ENCODE peak calls at places on chromosomes 3 and 15, in four cellular contexts. I is fibroblast of lung, Z is heart right ventricle, N is brain microvascular endothelial cell. X is an unnamed sample.

GRCh38 chr3:89571707-89572106 is 464.3 kb downstream of the EPHA3 start:
- DNase-seq in I (peak), Z (peak), N (no peak), X (no peak)

GRCh38 chr3:147398841-147399534 is 7.4 kb downstream of the ZIC4 start:
- DNase-seq in I (no peak), Z (no peak), N (no peak), X (no peak)

GRCh38 chr3:160183375-160184076 is 41.7 kb upstream of the C3orf80 start:
- DNase-seq in I (no peak), Z (no peak), N (no peak), X (no peak)

GRCh38 chr15:64099379-64099778 is 3.6 kb downstream of the SNX1 start:
- DNase-seq in I (no peak), Z (no peak), N (no peak), X (no peak)

GRCh38 chr3:171163724-171164465 is 137.4 kb upstream of the SLC2A2 start:
- DNase-seq in I (no peak), Z (no peak), N (no peak), X (no peak)

GRCh38 chr3:41848745-41849574 is 112.9 kb downstream of the ULK4 start:
- DNase-seq in I (peak), Z (no peak), N (no peak), X (no peak)

GRCh38 chr3:188589056-188589455 is 435.1 kb downstream of the LPP start:
- DNase-seq in I (no peak), Z (no peak), N (no peak), X (no peak)

GRCh38 chr15:66251790-66252355 is 1.7 kb downstream of the MEGF11 start:
- DNase-seq in I (no peak), Z (no peak), N (no peak), X (no peak)

GRCh38 chr15:85777291-85778106 is 17.2 kb downstream of the KLHL25 start:
- DNase-seq in I (no peak), Z (no peak), N (no peak), X (no peak)

GRCh38 chr3:128343287-128344045 is 123.2 kb downstream of the DNAJB8 start:
- DNase-seq in I (peak), Z (no peak), N (peak), X (peak)

GRCh38 chr3:52345521-52346110 is 29.5 kb downstream of the DNAH1 start:
- DNase-seq in I (peak), Z (no peak), N (no peak), X (no peak)

GRCh38 chr3:131033480-131034080 is 6.9 kb downstream of the NEK11 start:
- DNase-seq in I (peak), Z (no peak), N (peak), X (peak)

GRCh38 chr3:117844676-117845075 is 1135.1 kb downstream of the TUSC7 start:
- DNase-seq in I (peak), Z (no peak), N (no peak), X (no peak)

GRCh38 chr15:33278816-33279612 is 31.8 kb upstream of the RYR3 start:
- DNase-seq in I (peak), Z (no peak), N (peak), X (peak)

GRCh38 chr3:148932976-148933375 is 58.4 kb upstream of the GYG1 start:
- DNase-seq in I (no peak), Z (no peak), N (no peak), X (no peak)

GRCh38 chr3:138941259-138941885 is 5.6 kb downstream of the FOXL2 start:
- DNase-seq in I (no peak), Z (no peak), N (no peak), X (no peak)

GRCh38 chr15:88238618-88239430 is 17.7 kb downstream of the NTRK3 start:
- DNase-seq in I (peak), Z (no peak), N (peak), X (no peak)

GRCh38 chr3:64375737-64376136 is 150.5 kb upstream of the PRICKLE2 start:
- DNase-seq in I (no peak), Z (no peak), N (no peak), X (no peak)
- TF ChIP-seq CTCF in I (no peak), Z (no peak), N (no peak), X (no peak)

DNA sequence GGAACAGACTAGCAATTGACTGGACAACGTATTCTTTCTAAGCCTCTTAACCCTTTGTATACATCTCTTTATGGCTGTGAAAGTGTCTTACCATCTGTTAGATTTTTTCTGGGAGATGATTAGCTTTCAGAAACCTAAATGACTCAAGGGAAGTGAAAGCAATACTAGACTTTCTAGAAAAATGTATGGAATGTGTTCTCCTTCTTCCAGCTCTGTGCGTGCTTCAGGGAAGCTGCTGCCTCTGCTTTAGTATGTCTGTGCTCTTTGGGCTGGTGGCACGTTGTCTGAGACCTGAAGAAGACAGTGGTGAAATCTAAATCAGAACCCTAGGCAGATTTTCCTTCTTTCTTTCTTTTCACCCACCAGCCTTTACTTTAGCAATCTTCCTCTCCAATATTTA is 89.5 kb downstream of the ITPR1 start:
- DNase-seq in I (peak), Z (no peak), N (peak), X (no peak)
- H3K4me3 ChIP-seq in I (no peak), Z (no peak), N (no peak), X (no peak)

GRCh38 chr15:60673918-60674558 is 195.1 kb upstream of the ICE2 start:
- DNase-seq in I (peak), Z (peak), N (peak), X (peak)

GRCh38 chr15:60674704-60675405 is 195.9 kb upstream of the ICE2 start:
- DNase-seq in I (peak), Z (no peak), N (no peak), X (no peak)

GRCh38 chr15:60669351-60669750 is 190.4 kb upstream of the ICE2 start:
- DNase-seq in I (no peak), Z (no peak), N (no peak), X (no peak)

GRCh38 chr15:60673156-60673555 is 194.2 kb upstream of the ICE2 start:
- DNase-seq in I (no peak), Z (no peak), N (no peak), X (no peak)

DNA sequence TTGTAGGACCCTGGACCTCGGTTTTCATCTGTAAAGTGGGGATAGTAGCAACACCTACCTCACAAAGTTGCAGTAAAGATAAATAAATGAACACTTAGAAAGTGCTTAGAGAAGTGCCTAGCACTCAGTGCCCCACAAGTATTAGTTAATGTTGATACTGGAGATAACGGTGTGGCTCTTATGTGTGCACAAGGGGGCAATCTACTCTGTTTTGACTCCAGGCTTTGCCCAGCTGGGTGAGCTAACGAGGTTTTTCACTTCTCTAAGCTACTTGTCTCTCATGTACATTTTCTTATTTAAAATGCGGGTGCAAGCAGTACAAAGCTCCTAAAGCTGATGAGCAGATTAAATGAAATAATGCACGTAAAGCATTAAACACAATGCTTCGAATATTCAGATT is 193.5 kb upstream of the ICE2 start:
- DNase-seq in I (no peak), Z (no peak), N (no peak), X (no peak)
- TF ChIP-seq CTCF in I (no peak), Z (no peak), N (peak), X (no peak)

GRCh38 chr15:68278345-68279217 is 1.0 kb downstream of the FEM1B start:
- DNase-seq in I (peak), Z (peak), N (peak), X (no peak)

GRCh38 chr15:68279779-68280745 is 2.5 kb downstream of the FEM1B start:
- DNase-seq in I (no peak), Z (no peak), N (no peak), X (no peak)

GRCh38 chr15:68283401-68283800 is 5.9 kb downstream of the FEM1B start:
- DNase-seq in I (no peak), Z (no peak), N (no peak), X (no peak)

GRCh38 chr15:68279218-68279533 is 1.6 kb downstream of the FEM1B start:
- DNase-seq in I (no peak), Z (no peak), N (no peak), X (no peak)

GRCh38 chr15:68281008-68281407 is 3.5 kb downstream of the FEM1B start:
- DNase-seq in I (no peak), Z (no peak), N (no peak), X (no peak)
- H3K4me3 ChIP-seq in I (peak), Z (peak), N (peak), X (peak)

DNA sequence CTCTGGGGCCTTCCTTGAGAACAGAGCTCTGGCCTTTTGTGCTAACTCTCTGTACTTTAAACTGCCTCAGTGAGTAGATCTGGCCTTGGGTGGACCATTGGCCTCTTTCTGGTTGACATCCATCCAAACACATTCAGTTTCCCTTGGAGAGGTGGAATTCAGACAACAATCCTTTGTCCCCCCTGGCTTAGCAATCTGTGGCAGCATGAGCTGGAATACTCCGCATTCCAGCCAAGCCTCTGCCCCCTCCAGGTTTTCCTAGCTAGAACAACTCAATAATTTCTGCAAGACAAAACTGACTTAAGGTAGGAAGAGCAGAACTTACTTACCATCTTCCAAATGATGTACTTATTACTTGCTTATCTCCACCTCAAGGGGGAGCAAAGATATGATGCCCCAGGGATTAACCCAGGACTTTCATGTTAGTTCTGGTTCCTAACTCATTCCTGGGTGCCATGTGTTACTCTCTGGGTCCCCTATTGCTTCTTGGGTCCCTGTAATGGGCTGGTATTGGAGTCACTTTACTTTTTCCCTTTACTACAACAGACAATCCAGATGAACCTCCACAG is 21.8 kb upstream of the IL16 start:
- DNase-seq in I (no peak), Z (no peak), N (no peak), X (no peak)
- TF ChIP-seq CTCF in I (no peak), Z (no peak), N (peak), X (no peak)

GRCh38 chr15:96342611-96343528 is 12.4 kb downstream of the NR2F2 start:
- DNase-seq in I (peak), Z (no peak), N (peak), X (no peak)
- H3K4me3 ChIP-seq in I (peak), Z (peak), N (peak), X (no peak)

GRCh38 chr15:75545066-75545465 is 34.0 kb downstream of the PTPN9 start:
- DNase-seq in I (no peak), Z (no peak), N (no peak), X (no peak)
- TF ChIP-seq CTCF in I (no peak), Z (no peak), N (no peak), X (no peak)

GRCh38 chr3:184395320-184395660 is 15.4 kb downstream of the CHRD start:
- DNase-seq in I (no peak), Z (no peak), N (no peak), X (no peak)

GRCh38 chr3:184405075-184406060 is 25.5 kb downstream of the CHRD start:
- DNase-seq in I (no peak), Z (no peak), N (no peak), X (no peak)

DNA sequence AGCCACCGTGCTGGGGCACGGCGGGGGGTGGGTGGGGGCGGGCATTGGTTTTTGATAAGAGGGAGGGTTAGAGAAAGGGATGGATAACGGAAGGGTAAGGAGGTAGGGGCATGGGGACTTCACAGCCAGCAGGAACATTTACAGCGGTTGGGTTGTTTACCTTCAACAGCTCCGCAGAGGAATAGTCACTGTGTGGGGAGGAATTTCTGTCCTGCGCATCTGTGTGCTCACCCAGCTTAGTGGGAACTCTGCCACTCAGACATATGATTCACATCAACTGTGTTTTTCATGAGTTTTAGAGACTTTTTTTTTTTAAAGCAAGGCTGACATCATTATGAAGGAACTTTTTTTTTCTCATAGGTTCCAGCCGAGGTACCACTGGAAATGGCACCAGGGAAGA is 19.6 kb downstream of the CHRD start:
- DNase-seq in I (peak), Z (peak), N (peak), X (peak)
- H3K4me3 ChIP-seq in I (no peak), Z (no peak), N (no peak), X (no peak)